ENCODE peak calls at places on chromosomes 4 and X, in four cellular contexts. W, P, D and B are unnamed samples.

GRCh38 chr4:4502694-4503311 is 39.0 kb downstream of the STX18 start:
- DNase-seq in W (no peak), P (no peak), D (no peak), B (no peak)

GRCh38 chr4:153296424-153296823 is 48.1 kb upstream of the MND1 start:
- DNase-seq in W (no peak), P (no peak), D (no peak), B (no peak)

GRCh38 chr4:168859888-168860694 is 150.0 kb downstream of the CBR4 start:
- DNase-seq in W (no peak), P (no peak), D (no peak), B (no peak)

GRCh38 chr4:166259081-166259480 is 386.0 kb downstream of the TLL1 start:
- DNase-seq in W (no peak), P (no peak), D (no peak), B (no peak)

GRCh38 chr4:89704651-89705395 is 132.1 kb downstream of the SNCA start:
- DNase-seq in W (no peak), P (no peak), D (no peak), B (no peak)

GRCh38 chrX:148620023-148620422 is 119.6 kb downstream of the AFF2 start:
- DNase-seq in W (no peak), P (no peak), D (no peak), B (no peak)

GRCh38 chr4:6475492-6476020 is 3.1 kb upstream of the PPP2R2C start:
- DNase-seq in W (peak), P (no peak), D (no peak), B (no peak)

GRCh38 chrX:47179221-47179927 is 14.3 kb upstream of the UBA1 start:
- DNase-seq in W (no peak), P (no peak), D (no peak), B (no peak)

GRCh38 chrX:153688900-153689590 is 1.3 kb downstream of the SLC6A8 start:
- DNase-seq in W (no peak), P (no peak), D (peak), B (peak)

GRCh38 chr4:8392591-8393190 is 47.8 kb downstream of the ACOX3 start:
- DNase-seq in W (no peak), P (no peak), D (peak), B (no peak)

GRCh38 chrX:16712116-16712824 is at the start of gene CTPS2:
- DNase-seq in W (peak), P (peak), D (peak), B (peak)

GRCh38 chrX:31550169-31550568 is 478.3 kb upstream of the FTHL17 start:
- DNase-seq in W (no peak), P (no peak), D (no peak), B (no peak)

GRCh38 chr4:121057466-121057911 is 14.8 kb downstream of the NDNF start:
- DNase-seq in W (no peak), P (no peak), D (no peak), B (peak)

GRCh38 chr4:114688063-114688462 is 89.5 kb downstream of the UGT8 start:
- DNase-seq in W (no peak), P (no peak), D (no peak), B (no peak)

GRCh38 chr4:40713798-40714197 is 36.0 kb upstream of the NSUN7 start:
- DNase-seq in W (no peak), P (no peak), D (no peak), B (no peak)

GRCh38 chrX:53939127-53939526 is 105.1 kb downstream of the PHF8 start:
- DNase-seq in W (no peak), P (no peak), D (no peak), B (no peak)

GRCh38 chrX:11464360-11464759 is 171.1 kb downstream of the AMELX start:
- DNase-seq in W (no peak), P (no peak), D (no peak), B (no peak)

DNA sequence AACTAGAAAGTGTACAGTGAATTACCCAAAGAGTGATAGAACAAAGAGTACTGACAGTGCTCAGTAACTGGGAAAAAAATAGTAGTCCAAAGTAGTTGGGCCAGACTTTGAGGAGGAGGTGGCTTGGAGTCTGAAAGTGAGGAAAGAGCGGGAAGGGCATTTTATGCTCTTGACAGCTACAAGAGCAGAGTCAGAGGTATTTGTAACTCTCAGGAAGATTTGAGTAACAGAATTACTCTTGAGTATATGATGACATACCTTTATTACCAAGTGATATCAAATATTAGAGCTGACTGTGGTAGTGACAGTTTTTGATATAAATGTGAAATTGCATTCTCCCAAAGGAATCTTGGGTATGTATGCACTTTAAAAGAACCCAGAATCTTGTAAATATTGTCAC is 2.2 kb downstream of the SLAIN2 start:
- DNase-seq in W (no peak), P (no peak), D (no peak), B (no peak)
- H3K9ac ChIP-seq in W (no peak), P (peak), D (no peak), B (peak)

DNA sequence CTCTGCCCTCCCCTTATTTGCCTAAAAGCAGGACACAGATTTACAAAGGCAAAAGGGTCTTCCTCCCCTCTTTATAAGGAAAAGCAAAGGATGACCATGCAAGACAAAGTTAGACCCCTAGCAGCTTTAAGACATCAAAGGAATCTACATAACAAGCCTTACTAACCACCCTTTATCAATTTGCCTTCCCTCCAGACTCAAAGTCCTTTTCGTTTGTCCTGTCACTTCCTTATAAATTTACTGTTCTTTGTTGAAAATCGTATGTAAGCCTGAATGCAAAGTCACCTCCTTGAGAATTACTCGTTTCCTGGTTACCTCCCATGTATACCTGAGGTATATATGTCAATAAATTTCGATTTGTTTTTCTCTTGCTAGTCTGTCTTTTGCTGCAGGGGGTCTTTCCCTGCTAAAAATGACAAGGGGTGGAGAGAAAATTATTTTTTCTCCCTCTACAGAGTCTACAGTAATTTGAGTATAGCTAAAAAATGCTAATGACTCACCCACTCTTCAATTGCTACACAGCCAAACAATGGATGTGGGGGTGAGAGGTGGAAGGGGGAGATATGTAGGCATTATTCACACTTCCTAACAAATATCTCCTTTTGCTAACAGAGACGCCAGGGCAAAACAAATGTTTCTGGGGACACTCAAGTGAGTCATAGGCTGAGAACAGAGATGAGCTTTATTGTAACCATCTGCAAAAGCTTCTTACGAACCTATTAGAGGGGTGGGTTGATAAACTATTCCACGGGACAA is 13.2 kb downstream of the SCD5 start:
- DNase-seq in W (no peak), P (peak), D (no peak), B (no peak)
- TF ChIP-seq POLR2AphosphoS5 in W (no peak), P (no peak), D (no peak), B (peak)

GRCh38 chrX:107628662-107629532 is 587 bp downstream of the PRPS1 start:
- DNase-seq in W (peak), P (peak), D (peak), B (peak)

GRCh38 chrX:107627792-107628661 is at the start of gene PRPS1:
- DNase-seq in W (peak), P (peak), D (peak), B (peak)

GRCh38 chrX:107629533-107629909 is 1.2 kb downstream of the PRPS1 start:
- DNase-seq in W (no peak), P (peak), D (peak), B (peak)

GRCh38 chrX:107632291-107632690 is 4.0 kb downstream of the PRPS1 start:
- DNase-seq in W (no peak), P (no peak), D (no peak), B (no peak)

DNA sequence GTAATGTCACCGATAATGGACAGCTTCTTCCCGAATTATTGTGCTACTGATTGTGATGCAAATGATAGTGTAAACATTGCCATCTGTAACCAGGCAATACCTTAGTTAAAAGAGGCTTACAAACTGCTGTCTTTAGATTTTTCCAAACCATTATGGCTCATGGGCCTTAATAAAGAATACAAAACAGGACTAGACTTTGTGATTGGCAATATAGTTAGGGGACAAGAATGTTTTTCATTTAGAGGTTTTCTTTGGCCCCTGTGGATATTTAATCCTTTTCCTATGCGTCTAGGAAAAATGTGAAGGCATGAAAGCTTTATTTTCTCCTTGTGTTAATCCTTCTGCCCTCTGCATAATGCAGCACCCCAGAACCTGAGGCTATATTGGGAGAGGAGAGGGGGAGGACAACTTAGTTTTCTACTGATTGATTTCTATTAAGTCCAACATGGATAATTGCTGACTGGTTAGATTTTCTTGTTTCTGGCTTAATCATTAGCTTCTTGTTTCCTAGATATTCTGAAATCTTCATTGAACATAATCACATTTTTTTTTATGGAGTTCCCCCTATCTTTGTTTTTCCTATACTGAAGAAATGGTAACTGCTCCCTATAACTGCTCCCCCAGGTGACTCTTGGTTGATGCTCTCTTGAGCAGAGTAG is 1.9 kb downstream of the PRPS1 start:
- DNase-seq in W (no peak), P (no peak), D (no peak), B (no peak)
- H3K9ac ChIP-seq in W (peak), P (peak), D (no peak), B (peak)

DNA sequence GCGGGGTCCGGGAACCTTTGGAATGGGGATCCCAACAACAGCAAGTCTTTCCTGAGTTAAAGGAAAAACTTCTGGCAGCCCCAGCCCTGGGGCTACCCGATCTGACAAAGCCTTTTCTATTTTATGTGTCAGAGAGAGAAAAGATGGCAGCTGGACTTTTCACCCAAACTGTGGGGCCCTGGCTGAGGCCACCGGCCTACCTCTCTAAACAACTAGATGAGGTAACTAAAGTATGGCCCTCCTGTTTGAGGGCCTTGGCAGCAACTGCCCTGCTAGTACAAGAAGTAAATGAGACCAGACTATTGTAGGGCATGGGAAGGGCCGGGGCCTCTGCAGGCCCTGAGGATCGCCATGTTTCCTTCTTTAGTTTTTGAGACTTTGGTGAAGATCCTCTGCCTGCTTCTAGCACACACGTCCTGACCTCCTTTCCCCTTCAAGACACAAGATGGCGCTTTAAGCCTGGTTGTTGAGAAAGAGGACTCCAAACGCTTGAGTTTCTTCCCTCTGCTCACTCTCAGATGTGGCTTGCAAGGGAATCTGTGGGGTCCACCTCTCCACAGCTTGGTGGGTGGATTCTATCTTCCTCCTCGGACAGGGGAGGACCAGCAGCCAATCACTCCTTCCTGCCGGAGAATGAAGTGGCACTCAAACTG is 18.5 kb upstream of the DRD5 start:
- DNase-seq in W (peak), P (peak), D (peak), B (peak)
- TF ChIP-seq POLR2AphosphoS5 in W (no peak), P (no peak), D (no peak), B (no peak)

GRCh38 chr4:2267320-2267811 is 5.5 kb upstream of the MXD4 start:
- DNase-seq in W (no peak), P (no peak), D (peak), B (no peak)

GRCh38 chr4:2264481-2265041 is 2.7 kb upstream of the MXD4 start:
- DNase-seq in W (no peak), P (no peak), D (no peak), B (no peak)

GRCh38 chr4:2265113-2266110 is 3.5 kb upstream of the MXD4 start:
- DNase-seq in W (no peak), P (no peak), D (no peak), B (no peak)

GRCh38 chr4:2266821-2267220 is 4.9 kb upstream of the MXD4 start:
- DNase-seq in W (no peak), P (no peak), D (no peak), B (no peak)

DNA sequence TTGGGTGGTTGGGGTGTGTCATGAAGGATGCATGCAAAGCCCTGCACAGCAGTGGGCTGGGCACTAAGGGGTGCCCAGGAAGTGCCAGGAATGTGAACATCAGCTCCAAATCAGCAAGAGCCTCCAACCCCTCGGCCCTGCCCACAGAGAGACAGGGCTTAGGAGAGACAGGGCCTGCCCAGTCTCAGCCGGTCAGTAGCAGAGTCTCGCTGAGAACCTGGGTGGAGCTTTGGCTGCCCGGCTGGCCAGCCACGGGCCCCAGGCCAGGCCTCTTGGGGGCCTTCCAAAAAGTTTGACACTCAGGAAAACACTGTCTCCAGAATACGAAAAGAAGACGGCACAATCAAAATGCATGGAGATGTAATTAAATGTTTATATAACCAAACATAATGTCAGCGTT is 4.3 kb upstream of the MXD4 start:
- DNase-seq in W (no peak), P (no peak), D (no peak), B (peak)
- H3K9ac ChIP-seq in W (no peak), P (no peak), D (peak), B (no peak)

GRCh38 chrX:24566233-24566632 is 80.9 kb downstream of the PCYT1B start:
- DNase-seq in W (no peak), P (no peak), D (no peak), B (no peak)
- TF ChIP-seq POLR2AphosphoS5 in W (no peak), P (no peak), D (no peak), B (no peak)

DNA sequence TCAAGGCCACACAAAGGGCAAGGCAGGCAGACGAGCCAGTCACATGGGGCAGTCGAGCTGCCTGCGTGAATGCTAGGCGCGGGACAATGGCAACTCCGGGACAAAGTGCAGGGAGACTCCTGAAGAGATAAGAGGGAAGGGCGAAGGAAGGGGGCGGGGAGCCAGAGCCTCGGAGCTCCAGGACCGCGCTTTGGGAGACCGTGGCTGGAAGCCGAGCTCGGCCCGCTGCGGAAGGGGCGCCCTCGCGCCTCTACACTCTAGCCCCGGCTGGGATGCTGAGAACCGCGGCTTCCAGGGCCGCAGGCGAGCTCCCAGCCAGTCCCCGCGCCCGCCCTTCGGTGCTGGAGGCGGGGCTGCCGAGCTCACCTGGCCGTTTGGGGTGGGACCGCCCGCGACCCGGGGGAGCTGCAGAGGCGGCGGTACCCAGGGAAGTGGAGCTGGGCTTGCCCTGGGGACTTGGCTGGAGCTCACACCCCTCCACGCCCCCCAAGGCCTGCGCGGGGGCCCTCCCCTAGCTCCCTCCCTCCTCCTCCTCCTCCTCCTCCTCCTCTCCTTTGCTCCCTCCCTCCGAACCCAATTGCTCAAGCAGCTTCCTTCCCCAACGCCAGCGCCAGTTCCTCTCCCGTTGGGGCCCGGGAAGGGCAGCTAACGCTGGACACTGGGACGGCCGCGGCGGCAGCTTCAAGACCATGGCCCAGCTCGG is at the start of gene SOWAHD:
- DNase-seq in W (peak), P (peak), D (peak), B (peak)
- H3K9ac ChIP-seq in W (peak), P (peak), D (peak), B (no peak)

GRCh38 chrX:48957827-48958634 is 624 bp upstream of the OTUD5 start:
- DNase-seq in W (peak), P (peak), D (peak), B (peak)
- TF ChIP-seq POLR2AphosphoS5 in W (no peak), P (peak), D (peak), B (peak)